ENCODE peak calls at places on chromosomes 12 and 14, in seven cellular contexts. Z is astrocyte, H is lower lobe of right lung, F is GM12865, B is NB4, M is transverse colon, P is A549. W is an unnamed sample.

GRCh38 chr12:12018454-12018853 is 52.3 kb upstream of the BCL2L14 start:
- DNase-seq in Z (peak), H (no peak), F (no peak), B (no peak), M (no peak), P (no peak), W (peak)

GRCh38 chr12:41190360-41190759 is 2.2 kb downstream of the PDZRN4 start:
- DNase-seq in Z (peak), H (no peak), F (no peak), B (peak), M (no peak), P (peak), W (no peak)

GRCh38 chr12:109134186-109134917 is 18.0 kb downstream of the ACACB start:
- DNase-seq in Z (no peak), H (no peak), F (no peak), B (peak), M (no peak), P (peak), W (no peak)

GRCh38 chr14:56810341-56810740 is at the start of gene OTX2:
- DNase-seq in Z (no peak), H (no peak), F (no peak), B (no peak), M (no peak), P (no peak), W (peak)

GRCh38 chr14:50829472-50830043 is 1.4 kb downstream of the NIN start:
- DNase-seq in Z (no peak), H (no peak), F (no peak), B (no peak), M (no peak), P (no peak), W (no peak)

GRCh38 chr12:110304061-110304551 is 23.1 kb downstream of the ATP2A2 start:
- DNase-seq in Z (peak), H (no peak), F (no peak), B (no peak), M (no peak), P (no peak), W (no peak)

GRCh38 chr14:64891839-64892375 is 12.2 kb upstream of the SPTB start:
- DNase-seq in Z (peak), H (no peak), F (peak), B (peak), M (peak), P (peak), W (peak)

GRCh38 chr12:105706321-105706972 is 376.0 kb downstream of the C12orf75 start:
- DNase-seq in Z (peak), H (no peak), F (no peak), B (no peak), M (no peak), P (no peak), W (no peak)

GRCh38 chr12:46515829-46516228 is 143.3 kb upstream of the SLC38A2 start:
- DNase-seq in Z (no peak), H (no peak), F (no peak), B (no peak), M (no peak), P (no peak), W (no peak)

GRCh38 chr12:49990269-49990668 is 17.5 kb downstream of the AQP6 start:
- DNase-seq in Z (no peak), H (no peak), F (no peak), B (peak), M (no peak), P (no peak), W (no peak)

GRCh38 chr12:104790296-104791125 is 167.6 kb downstream of the SLC41A2 start:
- DNase-seq in Z (no peak), H (peak), F (peak), B (peak), M (peak), P (peak), W (no peak)

GRCh38 chr12:74449872-74450271 is 87.8 kb upstream of the ATXN7L3B start:
- DNase-seq in Z (peak), H (no peak), F (no peak), B (peak), M (no peak), P (no peak), W (peak)

GRCh38 chr12:122836027-122836921 is 1.0 kb downstream of the HIP1R start:
- DNase-seq in Z (no peak), H (peak), F (peak), B (peak), M (peak), P (peak), W (no peak)

GRCh38 chr14:68462683-68463082 is 330.2 kb downstream of the ZFP36L1 start:
- DNase-seq in Z (no peak), H (no peak), F (no peak), B (no peak), M (no peak), P (no peak), W (no peak)

GRCh38 chr12:55400229-55400628 is at the start of gene OR6C65:
- DNase-seq in Z (no peak), H (no peak), F (no peak), B (no peak), M (no peak), P (no peak), W (no peak)

GRCh38 chr12:991350-992278 is 591 bp downstream of the ERC1 start:
- DNase-seq in Z (no peak), H (no peak), F (no peak), B (no peak), M (peak), P (peak), W (no peak)

GRCh38 chr12:47910486-47910885 is 5.7 kb upstream of the VDR start:
- DNase-seq in Z (no peak), H (no peak), F (no peak), B (no peak), M (no peak), P (no peak), W (no peak)

GRCh38 chr12:25792031-25792430 is 166.5 kb upstream of the RASSF8 start:
- DNase-seq in Z (peak), H (no peak), F (no peak), B (no peak), M (no peak), P (no peak), W (no peak)

GRCh38 chr12:80268924-80269749 is 169.8 kb downstream of the OTOGL start:
- DNase-seq in Z (peak), H (no peak), F (peak), B (no peak), M (no peak), P (peak), W (peak)

DNA sequence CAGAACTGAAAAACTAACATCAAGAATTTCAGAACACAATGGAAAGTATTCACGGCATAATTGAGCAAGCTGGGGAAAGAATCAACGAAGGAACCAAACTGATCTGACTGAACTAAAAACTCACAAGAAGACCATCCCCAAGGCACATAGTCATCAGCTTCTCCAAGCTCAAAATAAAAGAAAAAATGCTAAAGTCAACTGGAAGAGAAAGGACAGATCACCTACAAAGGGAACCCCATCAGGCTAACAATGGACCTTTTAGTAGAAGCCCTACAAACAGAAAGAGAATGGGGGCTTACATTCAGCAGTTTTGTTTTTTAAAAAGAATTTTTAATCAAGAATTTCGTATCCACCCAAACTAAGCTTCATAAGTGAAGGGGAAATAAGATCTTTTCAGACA is 11.7 kb downstream of the TAS2R50 start:
- DNase-seq in Z (no peak), H (no peak), F (no peak), B (no peak), M (no peak), P (no peak), W (no peak)
- H3K4me3 ChIP-seq in Z (no peak), H (no peak), F (no peak), B (no peak), M (no peak), P (no peak), W (no peak)

DNA sequence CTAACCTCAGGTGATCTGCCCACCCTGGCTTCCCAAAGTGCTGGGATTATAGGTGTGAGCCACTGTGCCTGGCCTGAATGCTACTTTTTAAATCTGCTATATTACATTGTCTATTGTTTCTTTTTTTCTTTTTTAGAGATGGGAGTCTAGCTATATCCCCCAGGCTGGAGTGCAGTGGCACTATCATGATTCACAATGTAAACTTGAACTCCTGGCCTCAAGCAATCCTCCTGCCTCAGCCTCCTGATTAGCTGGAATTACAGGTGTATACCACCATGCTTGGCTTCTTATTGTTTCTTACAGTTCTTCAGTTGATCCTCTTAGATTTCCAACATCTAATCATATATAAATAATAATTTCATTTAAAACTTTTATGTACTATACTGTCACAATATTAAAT is 15.3 kb upstream of the WDR20 start:
- DNase-seq in Z (no peak), H (no peak), F (no peak), B (no peak), M (no peak), P (no peak), W (no peak)
- TF ChIP-seq CTCF in Z (no peak), H (no peak), F (no peak), B (no peak), M (no peak), P (no peak), W (no peak)

GRCh38 chr12:120366884-120367251 is 2.1 kb downstream of the MSI1 start:
- DNase-seq in Z (no peak), H (no peak), F (no peak), B (no peak), M (no peak), P (no peak), W (no peak)
- H3K4me3 ChIP-seq in Z (no peak), H (no peak), F (no peak), B (no peak), M (no peak), P (no peak), W (peak)

GRCh38 chr12:131425468-131425867 is 285.4 kb upstream of the SFSWAP start:
- DNase-seq in Z (no peak), H (no peak), F (no peak), B (no peak), M (no peak), P (no peak), W (no peak)

GRCh38 chr12:131432532-131433260 is 278.2 kb upstream of the SFSWAP start:
- DNase-seq in Z (no peak), H (no peak), F (peak), B (no peak), M (no peak), P (no peak), W (no peak)

GRCh38 chr12:131434208-131435125 is 276.4 kb upstream of the SFSWAP start:
- DNase-seq in Z (no peak), H (no peak), F (no peak), B (no peak), M (no peak), P (no peak), W (no peak)

GRCh38 chr12:131428086-131428685 is 282.7 kb upstream of the SFSWAP start:
- DNase-seq in Z (no peak), H (no peak), F (no peak), B (no peak), M (no peak), P (no peak), W (no peak)

DNA sequence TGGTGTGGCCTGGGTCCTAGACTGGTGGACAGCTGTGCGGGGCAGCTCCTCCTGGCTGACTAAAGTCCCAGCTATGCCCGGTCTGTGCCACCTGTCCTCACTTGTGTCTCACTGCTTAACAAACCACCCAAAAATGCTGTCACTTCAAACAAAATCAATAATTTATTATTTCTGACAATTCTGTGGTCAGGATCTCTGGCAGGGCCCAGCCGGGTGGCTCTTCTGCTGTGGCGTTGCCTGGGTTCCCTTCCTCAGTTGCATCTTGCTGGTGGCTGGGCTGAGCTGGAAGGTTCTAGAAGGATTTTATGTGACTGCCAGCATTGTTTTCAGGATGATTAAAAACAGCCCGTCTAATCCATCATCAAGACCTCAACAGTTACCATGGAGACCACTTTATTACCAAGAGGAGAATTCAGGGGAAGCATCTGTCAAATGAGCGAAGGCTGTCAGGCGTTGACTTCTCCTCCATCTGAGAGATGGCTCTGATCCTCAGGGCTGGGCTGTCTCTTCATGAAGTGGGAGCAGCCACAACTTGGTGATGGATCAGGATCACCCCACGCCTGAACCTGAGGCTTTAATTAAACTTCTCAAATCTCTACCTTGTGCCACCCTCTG is 280.6 kb upstream of the SFSWAP start:
- DNase-seq in Z (no peak), H (no peak), F (no peak), B (no peak), M (no peak), P (no peak), W (no peak)
- TF ChIP-seq CTCF in Z (no peak), H (no peak), F (no peak), B (no peak), M (no peak), P (no peak), W (no peak)

DNA sequence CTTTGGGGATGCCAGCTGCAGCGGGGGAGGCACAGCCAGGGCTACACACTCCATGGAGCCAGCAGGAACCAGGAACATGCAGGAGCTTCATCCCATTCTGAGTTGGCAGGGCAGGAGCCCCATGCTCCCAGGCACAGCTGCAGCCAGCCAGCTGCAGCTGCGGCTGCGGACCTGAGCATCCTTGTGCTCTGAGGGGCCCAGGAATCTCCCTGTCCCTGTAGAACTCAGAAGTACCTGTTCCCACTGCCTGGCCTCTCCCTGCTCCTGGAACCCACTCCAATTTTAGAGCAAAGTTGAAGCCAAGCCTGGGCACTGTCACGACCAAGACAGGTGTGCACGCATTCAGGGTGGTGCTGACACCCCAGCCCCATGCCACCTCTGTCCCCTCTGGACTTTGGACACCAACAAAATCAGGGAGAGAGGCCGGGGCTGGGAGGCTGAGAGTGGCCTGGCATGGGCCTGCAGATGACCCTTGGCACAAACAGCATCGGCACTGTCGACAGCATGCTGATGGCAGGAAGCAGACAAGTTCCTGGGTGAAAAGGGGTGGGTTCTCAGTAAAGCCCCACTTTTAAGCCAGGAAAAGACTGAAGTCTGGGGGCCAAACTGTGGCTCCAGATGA is 257.3 kb upstream of the LRFN5 start:
- DNase-seq in Z (no peak), H (no peak), F (no peak), B (no peak), M (no peak), P (no peak), W (no peak)
- H3K4me3 ChIP-seq in Z (no peak), H (no peak), F (no peak), B (no peak), M (no peak), P (no peak), W (no peak)

DNA sequence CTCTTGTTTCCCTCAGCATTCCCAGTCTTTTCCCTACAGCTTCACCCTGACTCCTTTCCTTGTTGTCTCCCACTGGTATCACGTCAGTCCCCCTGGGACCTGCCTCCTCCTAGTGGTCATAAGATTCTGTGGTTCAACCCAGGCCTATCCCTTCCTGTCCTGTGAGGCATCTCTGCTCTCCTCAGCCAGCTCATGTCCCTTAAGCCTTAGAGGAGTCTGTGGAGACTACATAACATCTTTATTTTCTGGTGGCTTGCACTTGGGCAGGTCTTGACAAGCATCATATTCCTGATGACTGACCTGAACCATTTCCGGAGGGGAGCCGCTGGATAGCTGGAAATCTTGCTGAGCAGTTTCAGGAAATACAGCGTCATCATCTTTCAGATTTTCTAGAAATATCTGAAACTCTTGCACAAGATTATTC is 698 bp downstream of the C12orf71 start:
- DNase-seq in Z (no peak), H (no peak), F (no peak), B (peak), M (no peak), P (no peak), W (no peak)
- TF ChIP-seq CTCF in Z (no peak), H (no peak), F (no peak), B (no peak), M (no peak), P (no peak), W (peak)

GRCh38 chr12:54390668-54391551 is 6.4 kb upstream of the ZNF385A start:
- DNase-seq in Z (no peak), H (no peak), F (peak), B (peak), M (peak), P (peak), W (no peak)
- H3K4me3 ChIP-seq in Z (no peak), H (peak), F (peak), B (no peak), M (peak), P (peak), W (peak)